ENCODE peak calls at places on chromosome 12, in nine cellular contexts. Z is IMR-90; E is globus pallidus; A is psoas muscle; N is effector memory CD4-positive, alpha-beta T cell; S is stomach; H is T-helper 1 cell; I is right lobe of liver; V is SK-N-SH. P is an unnamed sample.
A peak's percentile ranks its signal among the peaks of the same experiment; 100 is the strongest.

GRCh38 chr12:58712981-58713380 is 207.3 kb downstream of the LRIG3 start:
- DNase-seq in Z (peak; percentile 50), E (no peak), A (no peak), N (no peak), S (no peak), H (no peak), I (no peak), V (no peak), P (no peak)

GRCh38 chr12:42684171-42685071 is 94.9 kb upstream of the PRICKLE1 start:
- DNase-seq in Z (peak; percentile 23), E (no peak), A (no peak), N (no peak), S (no peak), H (no peak), I (no peak), V (no peak), P (no peak)

GRCh38 chr12:30753233-30753632 is 1.5 kb downstream of the CAPRIN2 start:
- DNase-seq in Z (peak; percentile 39), E (no peak), A (no peak), N (no peak), S (no peak), H (no peak), I (no peak), V (peak; percentile 64), P (peak; percentile 41)

GRCh38 chr12:89236237-89236636 is 116.1 kb downstream of the DUSP6 start:
- DNase-seq in Z (peak; percentile 86), E (no peak), A (no peak), N (no peak), S (no peak), H (no peak), I (no peak), V (no peak), P (peak; percentile 20)

GRCh38 chr12:21666722-21667121 is 9.1 kb upstream of the LDHB start:
- DNase-seq in Z (no peak), E (no peak), A (no peak), N (no peak), S (no peak), H (no peak), I (no peak), V (no peak), P (no peak)

GRCh38 chr12:111428728-111429175 is 23.0 kb downstream of the SH2B3 start:
- DNase-seq in Z (no peak), E (no peak), A (peak; percentile 76), N (no peak), S (no peak), H (no peak), I (peak; percentile 83), V (no peak), P (peak; percentile 50)

GRCh38 chr12:50641566-50641965 is 122.3 kb upstream of the ATF1 start:
- DNase-seq in Z (no peak), E (no peak), A (no peak), N (no peak), S (no peak), H (no peak), I (no peak), V (no peak), P (no peak)

GRCh38 chr12:101695698-101696097 is 1.7 kb upstream of the CHPT1 start:
- DNase-seq in Z (peak; percentile 59), E (no peak), A (no peak), N (no peak), S (no peak), H (no peak), I (no peak), V (no peak), P (no peak)

GRCh38 chr12:107441906-107442305 is 243.7 kb upstream of the PWP1 start:
- DNase-seq in Z (peak; percentile 46), E (no peak), A (no peak), N (no peak), S (no peak), H (no peak), I (peak; percentile 25), V (no peak), P (no peak)

GRCh38 chr12:54786081-54786480 is 68.2 kb upstream of the MUCL1 start:
- DNase-seq in Z (no peak), E (no peak), A (peak; percentile 18), N (no peak), S (no peak), H (no peak), I (no peak), V (no peak), P (no peak)

GRCh38 chr12:18415227-18415626 is 153.9 kb downstream of the PIK3C2G start:
- DNase-seq in Z (no peak), E (no peak), A (no peak), N (no peak), S (no peak), H (no peak), I (no peak), V (no peak), P (no peak)

GRCh38 chr12:44703311-44703910 is 172.7 kb downstream of the NELL2 start:
- DNase-seq in Z (no peak), E (no peak), A (no peak), N (no peak), S (no peak), H (no peak), I (no peak), V (no peak), P (no peak)

GRCh38 chr12:123094349-123095073 is 56.4 kb downstream of the PITPNM2 start:
- DNase-seq in Z (peak; percentile 88), E (no peak), A (peak; percentile 81), N (no peak), S (peak; percentile 34), H (no peak), I (peak; percentile 62), V (no peak), P (peak; percentile 70)

GRCh38 chr12:124392271-124392990 is 97.5 kb downstream of the RFLNA start:
- DNase-seq in Z (peak; percentile 45), E (peak; percentile 33), A (peak; percentile 87), N (no peak), S (no peak), H (no peak), I (no peak), V (peak; percentile 77), P (peak; percentile 94)

GRCh38 chr12:64461634-64462414 is 9.9 kb downstream of the TBK1 start:
- DNase-seq in Z (peak; percentile 78), E (no peak), A (no peak), N (no peak), S (no peak), H (no peak), I (no peak), V (no peak), P (peak; percentile 86)

GRCh38 chr12:47360771-47361388 is 281.1 kb upstream of the AMIGO2 start:
- DNase-seq in Z (no peak), E (peak; percentile 27), A (no peak), N (peak; percentile 10), S (no peak), H (peak; percentile 52), I (no peak), V (no peak), P (peak; percentile 21)

GRCh38 chr12:49979061-49979586 is 6.4 kb downstream of the AQP6 start:
- DNase-seq in Z (no peak), E (peak; percentile 91), A (peak; percentile 33), N (no peak), S (no peak), H (no peak), I (no peak), V (peak; percentile 86), P (no peak)

GRCh38 chr12:39990122-39991101 is 115.5 kb downstream of the SLC2A13 start:
- DNase-seq in Z (peak; percentile 32), E (peak; percentile 16), A (peak; percentile 55), N (peak; percentile 1), S (peak; percentile 71), H (peak; percentile 43), I (peak; percentile 48), V (peak; percentile 62), P (peak; percentile 33)

GRCh38 chr12:14417717-14418116 is 52.2 kb downstream of the ATF7IP start:
- DNase-seq in Z (peak; percentile 92), E (peak; percentile 91), A (peak; percentile 67), N (peak; percentile 41), S (peak; percentile 67), H (peak; percentile 66), I (peak; percentile 27), V (peak; percentile 46), P (peak; percentile 48)

GRCh38 chr12:52341066-52341580 is 19.9 kb upstream of the KRT83 start:
- DNase-seq in Z (no peak), E (no peak), A (no peak), N (no peak), S (no peak), H (no peak), I (no peak), V (no peak), P (no peak)

GRCh38 chr12:6853626-6854025 is 1.7 kb downstream of the USP5 start:
- DNase-seq in Z (no peak), E (no peak), A (no peak), N (no peak), S (no peak), H (no peak), I (no peak), V (no peak), P (no peak)

GRCh38 chr12:27604431-27604830 is 80.4 kb downstream of the PPFIBP1 start:
- DNase-seq in Z (no peak), E (peak; percentile 50), A (no peak), N (no peak), S (no peak), H (no peak), I (no peak), V (no peak), P (no peak)

GRCh38 chr12:122867701-122868461 is 28.0 kb downstream of the VPS37B start:
- DNase-seq in Z (no peak), E (no peak), A (peak; percentile 76), N (no peak), S (peak; percentile 95), H (no peak), I (peak; percentile 69), V (peak; percentile 60), P (peak; percentile 73)

GRCh38 chr12:52415870-52416750 is 10.0 kb upstream of the KRT82 start:
- DNase-seq in Z (peak; percentile 71), E (no peak), A (no peak), N (no peak), S (no peak), H (no peak), I (no peak), V (no peak), P (peak; percentile 37)

GRCh38 chr12:48028541-48029400 is 24.5 kb upstream of the COL2A1 start:
- DNase-seq in Z (no peak), E (no peak), A (no peak), N (no peak), S (no peak), H (no peak), I (no peak), V (no peak), P (no peak)

GRCh38 chr12:51590347-51591019 is 550 bp upstream of the SCN8A start:
- DNase-seq in Z (peak; percentile 75), E (peak; percentile 68), A (peak; percentile 58), N (peak; percentile 30), S (peak; percentile 66), H (peak; percentile 47), I (peak; percentile 79), V (peak; percentile 96), P (peak; percentile 48)

GRCh38 chr12:126762150-126762549 is 1504.8 kb upstream of the TMEM132C start:
- DNase-seq in Z (no peak), E (no peak), A (no peak), N (no peak), S (no peak), H (no peak), I (no peak), V (no peak), P (no peak)

GRCh38 chr12:32455607-32456063 is 56.3 kb downstream of the FGD4 start:
- DNase-seq in Z (peak; percentile 82), E (peak; percentile 80), A (no peak), N (no peak), S (no peak), H (no peak), I (no peak), V (peak; percentile 56), P (peak; percentile 51)

GRCh38 chr12:44509471-44509870 is 366.6 kb downstream of the NELL2 start:
- DNase-seq in Z (no peak), E (no peak), A (no peak), N (no peak), S (no peak), H (no peak), I (no peak), V (no peak), P (no peak)

P was measured in A172.